ENCODE peak calls at places on chromosomes 4 and X, in nine cellular contexts. T is A549, Y is transverse colon, U is sigmoid colon, P is NB4, L is body of pancreas, S is ovary, V is tibial nerve, X is esophagus squamous epithelium. E is an unnamed sample.

GRCh38 chr4:70365479-70365878 is 4.9 kb downstream of the SMR3A start:
- DNase-seq in U (no peak), P (no peak), V (no peak), X (no peak), T (no peak), Y (no peak), L (no peak), S (no peak), E (no peak)

GRCh38 chrX:3582421-3582820 is 131.0 kb downstream of the PRKX start:
- DNase-seq in Y (no peak), T (no peak), P (no peak), L (no peak), V (no peak), S (no peak), U (no peak), X (no peak), E (no peak)

GRCh38 chr4:158710814-158711213 is 12.4 kb downstream of the PPID start:
- DNase-seq in V (no peak), Y (no peak), X (no peak), S (no peak), U (no peak), P (peak; percentile 4), T (peak; percentile 11), L (no peak), E (no peak)

GRCh38 chr4:2781911-2782310 is 11.0 kb upstream of the SH3BP2 start:
- DNase-seq in T (no peak), S (no peak), X (no peak), L (peak; percentile 5), V (peak; percentile 2), Y (no peak), U (peak; percentile 7), P (no peak), E (no peak)

GRCh38 chr4:108359130-108359709 is 190.5 kb upstream of the LEF1 start:
- DNase-seq in X (no peak), S (no peak), T (no peak), P (no peak), V (no peak), Y (no peak), U (no peak), L (no peak), E (no peak)

GRCh38 chr4:75434105-75434504 is 80.1 kb downstream of the RCHY1 start:
- DNase-seq in X (no peak), P (no peak), U (no peak), Y (no peak), V (no peak), L (no peak), S (no peak), T (no peak), E (no peak)

GRCh38 chr4:74284074-74284473 is 24.2 kb upstream of the EPGN start:
- DNase-seq in P (no peak), T (peak; percentile 6), Y (no peak), X (no peak), V (no peak), U (no peak), L (no peak), S (no peak), E (no peak)

GRCh38 chr4:38210396-38211114 is 250.4 kb downstream of the PTTG2 start:
- DNase-seq in Y (no peak), L (no peak), S (no peak), U (no peak), P (no peak), V (no peak), T (no peak), X (no peak), E (no peak)

GRCh38 chr4:175833574-175834350 is 21.7 kb upstream of the GPM6A start:
- DNase-seq in P (no peak), V (no peak), U (no peak), S (no peak), X (no peak), T (no peak), L (no peak), Y (no peak), E (no peak)

GRCh38 chrX:1249101-1249887 is 19.3 kb upstream of the CSF2RA start:
- DNase-seq in U (peak; percentile 76), T (peak; percentile 60), V (no peak), P (peak; percentile 96), X (no peak), S (no peak), Y (peak; percentile 24), L (no peak), E (peak; percentile 53)

GRCh38 chr4:157076578-157076947 is 613 bp downstream of the GLRB start:
- DNase-seq in U (peak; percentile 47), Y (no peak), V (no peak), X (no peak), S (peak; percentile 8), T (no peak), P (no peak), L (peak; percentile 52), E (no peak)

GRCh38 chr4:113276448-113277158 is 227.2 kb downstream of the ANK2 start:
- DNase-seq in Y (no peak), S (no peak), L (no peak), T (no peak), X (no peak), U (no peak), V (no peak), P (no peak), E (no peak)

GRCh38 chr4:120718979-120719566 is 203.5 kb downstream of the PRDM5 start:
- DNase-seq in Y (peak; percentile 35), L (no peak), X (no peak), V (no peak), U (no peak), S (peak; percentile 17), T (peak; percentile 19), P (peak; percentile 57), E (no peak)

GRCh38 chr4:61996943-61997342 is 796.8 kb downstream of the ADGRL3 start:
- DNase-seq in P (no peak), V (no peak), U (no peak), X (no peak), S (no peak), Y (no peak), T (no peak), L (no peak), E (no peak)

GRCh38 chr4:61992351-61992750 is 792.2 kb downstream of the ADGRL3 start:
- DNase-seq in V (no peak), Y (no peak), T (no peak), X (no peak), U (no peak), P (no peak), L (no peak), S (no peak), E (no peak)

GRCh38 chr4:61997813-61998212 is 797.7 kb downstream of the ADGRL3 start:
- DNase-seq in U (no peak), X (no peak), P (no peak), T (no peak), V (no peak), S (no peak), Y (no peak), L (no peak), E (no peak)

GRCh38 chr4:61995717-61996337 is 795.7 kb downstream of the ADGRL3 start:
- DNase-seq in T (no peak), P (no peak), L (no peak), S (no peak), Y (no peak), U (no peak), X (no peak), V (no peak), E (no peak)

DNA sequence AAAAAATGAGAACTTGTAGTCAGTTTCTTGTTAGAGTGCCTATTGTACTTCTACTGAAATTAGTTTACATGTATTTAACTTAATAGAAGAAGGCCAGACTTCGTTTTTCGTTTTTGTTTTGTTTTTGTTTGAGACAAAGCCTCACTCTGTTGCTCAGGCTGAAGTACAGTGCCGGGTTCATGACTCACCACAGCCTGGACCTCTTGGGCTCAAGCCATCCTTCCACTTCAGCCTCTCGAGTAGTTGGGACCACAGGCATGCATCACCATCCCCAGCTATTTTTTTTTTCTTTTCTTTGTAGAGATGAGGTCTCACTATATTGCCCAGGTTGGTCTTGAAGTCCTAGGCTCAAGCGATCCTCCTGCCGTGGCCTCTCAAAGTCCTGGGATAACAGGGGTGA is 793.9 kb downstream of the ADGRL3 start:
- DNase-seq in P (no peak), V (no peak), L (no peak), S (no peak), Y (peak; percentile 12), T (no peak), X (no peak), U (no peak), E (no peak)
- TF ChIP-seq POLR2A in P (no peak), V (no peak), L (no peak), S (no peak), Y (no peak), T (no peak), X (no peak), U (no peak), E (no peak)

DNA sequence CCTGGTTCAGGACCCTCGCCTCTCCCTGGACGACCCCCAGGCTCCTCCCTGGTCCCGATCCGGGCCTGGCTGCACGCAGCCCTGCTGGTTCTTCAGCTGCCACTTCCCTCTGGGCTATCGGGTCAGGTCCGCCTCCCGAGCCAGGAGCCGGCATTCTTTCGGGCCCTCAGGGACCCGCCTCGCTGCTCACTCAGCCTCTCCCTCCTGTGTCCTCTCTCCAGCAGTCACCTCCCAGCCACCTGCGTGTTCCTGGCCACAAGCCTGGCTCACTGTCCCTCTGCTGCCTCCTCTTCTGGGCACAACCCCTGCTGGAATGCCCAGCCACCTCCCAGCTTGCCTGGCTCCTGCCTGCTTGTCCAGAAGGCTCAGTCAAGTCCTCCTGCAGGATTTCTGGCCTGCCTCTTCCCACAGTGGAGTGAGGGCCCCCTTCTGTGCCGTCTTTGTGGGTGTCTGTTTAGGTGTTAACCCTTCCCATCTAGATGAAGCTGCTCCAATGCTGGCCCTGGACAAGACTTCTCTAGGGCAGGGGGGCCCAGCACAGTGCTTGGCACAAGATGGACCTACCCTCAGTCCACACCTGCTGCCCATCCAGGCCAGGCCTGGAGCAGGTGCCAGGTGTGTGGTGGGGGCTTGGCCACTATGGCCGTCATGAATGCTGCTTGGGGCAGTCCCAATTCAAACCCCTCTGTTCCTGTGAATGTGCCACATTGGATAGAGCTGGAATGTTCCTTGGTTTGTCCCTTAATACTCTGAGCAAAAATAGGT is 2.2 kb downstream of the WFS1 start:
- DNase-seq in V (peak; percentile 29), Y (peak; percentile 35), L (peak; percentile 49), X (no peak), P (no peak), S (peak; percentile 52), T (no peak), U (peak; percentile 76), E (peak; percentile 59)
- H3K4me3 ChIP-seq in V (no peak overlapping the region), Y (no peak overlapping the region), L (no peak overlapping the region), X (peak overlapping the region; percentile 93), P (no peak overlapping the region), S (peak overlapping the region; percentile 96), T (no peak overlapping the region), U (peak overlapping the region; percentile 85), E (no peak overlapping the region)

DNA sequence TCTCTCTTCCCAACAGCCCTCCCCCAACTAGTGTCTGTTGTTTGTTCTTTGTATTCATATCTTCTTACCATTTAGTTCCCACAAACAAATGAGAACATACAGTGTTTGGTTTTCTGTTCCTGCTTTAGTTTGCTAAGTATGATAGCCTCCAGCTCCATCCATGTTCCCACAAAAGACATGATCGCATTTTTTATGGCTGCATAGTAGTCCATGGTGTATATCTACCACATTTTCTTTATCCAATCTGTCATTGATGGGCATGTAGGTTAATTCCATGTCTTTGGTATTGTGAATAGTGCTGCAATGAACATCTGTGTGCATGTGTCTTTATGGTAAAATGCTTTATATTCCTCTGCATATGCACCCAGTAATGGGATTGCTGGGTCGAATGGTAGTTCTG is 283.9 kb upstream of the FGF13 start:
- DNase-seq in U (no peak), X (no peak), P (no peak), S (no peak), Y (no peak), V (no peak), L (no peak), T (no peak), E (no peak)
- TF ChIP-seq POLR2A in U (no peak), X (no peak), P (no peak), S (no peak), Y (no peak), V (no peak), L (no peak), T (no peak), E (no peak)

GRCh38 chrX:46575586-46575985 is 2.0 kb downstream of the CHST7 start:
- DNase-seq in V (no peak), X (no peak), T (no peak), Y (no peak), U (no peak), L (no peak), S (no peak), P (no peak), E (no peak)
- H3K4me3 ChIP-seq in V (peak overlapping the region; percentile 39), X (peak overlapping the region; percentile 68), T (peak overlapping the region; percentile 76), Y (peak overlapping the region; percentile 48), U (peak overlapping the region; percentile 57), L (no peak overlapping the region), S (peak overlapping the region; percentile 54), P (no peak overlapping the region), E (peak overlapping the region; percentile 58)

E was measured in right lobe of liver.